ENCODE peak calls at places on chromosomes 13 and 19, in nine cellular contexts. U, L, F, D, S, Q, Z, W and I are unnamed samples.
A peak's percentile ranks its signal among the peaks of the same experiment; 100 is the strongest.

GRCh38 chr19:48629599-48630288 is 7.4 kb downstream of the DBP start:
- DNase-seq in Q (peak; percentile 83), Z (no peak), S (no peak), W (no peak), D (peak; percentile 95), F (peak; percentile 93), L (no peak), U (no peak), I (no peak)

GRCh38 chr19:47445937-47446402 is 25.7 kb downstream of the SLC8A2 start:
- DNase-seq in U (no peak), W (no peak), D (peak; percentile 47), Q (no peak), S (no peak), Z (peak; percentile 39), F (peak; percentile 48), L (no peak), I (peak; percentile 79)

GRCh38 chr13:114304346-114305034 is 9.8 kb upstream of the CHAMP1 start:
- DNase-seq in L (no peak), S (no peak), Q (no peak), W (no peak), D (no peak), F (no peak), Z (no peak), U (no peak), I (no peak)

GRCh38 chr19:47239610-47240296 is 8.8 kb upstream of the BBC3 start:
- DNase-seq in F (peak; percentile 69), D (no peak), Z (peak; percentile 67), L (no peak), Q (no peak), S (peak; percentile 31), W (peak; percentile 46), U (no peak), I (no peak)

GRCh38 chr13:106479849-106480400 is 55.5 kb downstream of the EFNB2 start:
- DNase-seq in Z (no peak), W (no peak), U (no peak), D (no peak), S (no peak), F (no peak), L (no peak), Q (no peak), I (no peak)

GRCh38 chr19:36100476-36100875 is 10.5 kb upstream of the OVOL3 start:
- DNase-seq in S (no peak), Z (no peak), U (no peak), W (no peak), Q (no peak), D (no peak), L (no peak), F (no peak), I (no peak)

GRCh38 chr19:11382898-11383705 is 1.0 kb downstream of the EPOR start:
- DNase-seq in D (peak; percentile 44), L (no peak), F (peak; percentile 58), Q (no peak), S (peak; percentile 80), W (peak; percentile 77), Z (no peak), U (peak; percentile 44), I (peak; percentile 100)

GRCh38 chr13:74554581-74555290 is 420.5 kb upstream of the KLF12 start:
- DNase-seq in F (no peak), L (no peak), D (no peak), U (no peak), S (no peak), Q (no peak), Z (no peak), W (no peak), I (no peak)

GRCh38 chr19:13920524-13920923 is 14.5 kb downstream of the CC2D1A start:
- DNase-seq in Q (no peak), Z (no peak), U (no peak), L (no peak), D (no peak), S (no peak), F (no peak), W (no peak), I (no peak)

GRCh38 chr13:60837806-60838205 is 440.8 kb downstream of the TDRD3 start:
- DNase-seq in U (no peak), Q (no peak), L (no peak), W (no peak), F (no peak), Z (no peak), D (no peak), S (no peak), I (peak; percentile 26)

GRCh38 chr19:48051345-48052033 is 7.6 kb upstream of the CABP5 start:
- DNase-seq in L (no peak), S (no peak), Z (no peak), Q (no peak), U (no peak), D (no peak), F (no peak), W (no peak), I (peak; percentile 73)

GRCh38 chr13:35789335-35790166 is 313.1 kb upstream of the MAB21L1 start:
- DNase-seq in Q (peak; percentile 40), S (no peak), F (no peak), L (peak; percentile 38), Z (no peak), D (peak; percentile 33), W (peak; percentile 25), U (peak; percentile 7), I (peak; percentile 87)

GRCh38 chr19:49605605-49606004 is 14.6 kb downstream of the PRR12 start:
- DNase-seq in F (no peak), S (no peak), L (no peak), U (no peak), D (no peak), Z (no peak), Q (no peak), W (no peak), I (no peak)

GRCh38 chr13:112083971-112084370 is 17.0 kb downstream of the SOX1 start:
- DNase-seq in L (no peak), Z (no peak), W (no peak), S (no peak), D (no peak), Q (no peak), U (no peak), F (no peak), I (no peak)

GRCh38 chr19:2034729-2035589 is 16.1 kb downstream of the MKNK2 start:
- DNase-seq in Z (no peak), L (no peak), F (peak; percentile 91), U (no peak), Q (no peak), S (peak; percentile 74), W (peak; percentile 81), D (no peak), I (peak; percentile 87)

GRCh38 chr13:37621811-37622361 is 23.3 kb upstream of the POSTN start:
- DNase-seq in D (no peak), L (peak; percentile 91), W (no peak), U (no peak), F (no peak), Q (no peak), Z (no peak), S (no peak), I (no peak)

GRCh38 chr13:112619730-112620639 is 32.0 kb upstream of the TUBGCP3 start:
- DNase-seq in Q (peak; percentile 73), F (no peak), L (no peak), W (no peak), S (no peak), D (peak; percentile 95), Z (no peak), U (no peak), I (no peak)

GRCh38 chr19:4583961-4584669 is 24.6 kb upstream of the SEMA6B start:
- DNase-seq in D (no peak), F (no peak), W (no peak), U (no peak), S (peak; percentile 39), Q (peak; percentile 71), Z (no peak), L (no peak), I (peak; percentile 55)

GRCh38 chr13:41960195-41960699 is 662 bp downstream of the VWA8 start:
- DNase-seq in D (no peak), Z (no peak), W (no peak), Q (no peak), U (peak; percentile 16), F (no peak), S (peak; percentile 2), L (no peak), I (no peak)

GRCh38 chr19:49677901-49678674 is 1.0 kb downstream of the PRMT1 start:
- DNase-seq in D (no peak), W (peak; percentile 81), Z (no peak), L (no peak), S (peak; percentile 86), Q (peak; percentile 93), U (peak; percentile 91), F (peak; percentile 69), I (peak; percentile 92)

GRCh38 chr19:18991050-18991449 is 42.3 kb downstream of the SUGP2 start:
- DNase-seq in F (no peak), D (no peak), Q (no peak), Z (no peak), S (no peak), W (no peak), U (no peak), L (no peak), I (no peak)

GRCh38 chr19:11256189-11256588 is 6.1 kb downstream of the DOCK6 start:
- DNase-seq in D (no peak), Z (no peak), F (no peak), S (no peak), L (no peak), U (no peak), W (no peak), Q (no peak), I (peak; percentile 44)

GRCh38 chr13:45337395-45337794 is 3.6 kb downstream of the TPT1 start:
- DNase-seq in S (no peak), W (no peak), U (no peak), D (no peak), Q (no peak), Z (no peak), L (no peak), F (no peak), I (no peak)

GRCh38 chr19:4587527-4587926 is 28.0 kb upstream of the SEMA6B start:
- DNase-seq in Z (no peak), S (no peak), F (no peak), D (no peak), U (no peak), W (no peak), L (no peak), Q (no peak), I (no peak)

GRCh38 chr19:6963937-6964336 is 57.3 kb downstream of the MBD3L2B start:
- DNase-seq in S (peak; percentile 41), W (peak; percentile 16), Q (no peak), D (no peak), L (no peak), Z (no peak), F (no peak), U (no peak), I (peak; percentile 15)

GRCh38 chr13:104597554-104598240 is 1531.5 kb upstream of the SLC10A2 start:
- DNase-seq in F (no peak), Z (no peak), W (no peak), Q (no peak), L (no peak), U (no peak), S (no peak), D (no peak), I (no peak)

GRCh38 chr13:113926951-113927660 is 46.8 kb downstream of the C13orf46 start:
- DNase-seq in W (no peak), L (no peak), U (no peak), F (peak; percentile 15), S (peak; percentile 71), Z (no peak), Q (no peak), D (no peak), I (no peak)

GRCh38 chr19:28878862-28879566 is 333.9 kb downstream of the UQCRFS1 start:
- DNase-seq in Q (peak; percentile 77), W (peak; percentile 65), F (peak; percentile 29), L (peak; percentile 66), Z (no peak), U (peak; percentile 79), D (peak; percentile 46), S (peak; percentile 75), I (peak; percentile 88)

GRCh38 chr19:2494447-2495129 is 18.7 kb downstream of the GADD45B start:
- DNase-seq in S (peak; percentile 74), W (peak; percentile 91), Q (no peak), D (peak; percentile 22), U (no peak), L (no peak), Z (peak; percentile 69), F (peak; percentile 76), I (no peak)

GRCh38 chr19:18317998-18318800 is 4.7 kb downstream of the LSM4 start:
- DNase-seq in Q (no peak), S (no peak), Z (no peak), D (no peak), W (no peak), F (peak; percentile 66), L (no peak), U (no peak), I (peak; percentile 71)

GRCh38 chr19:40411958-40412499 is 1.1 kb downstream of the PRX start:
- DNase-seq in W (no peak), Q (no peak), Z (no peak), D (no peak), F (no peak), U (no peak), L (no peak), S (no peak), I (no peak)